ENCODE peak calls at places on chromosomes 1 and 21, in five cellular contexts. C is fibroblast of lung, X is mucosa of descending colon, H is lung, Y is left lung. P is an unnamed sample. For H3K4me1, the result is how much of the 10 kb centered on the place peaks cover.

GRCh38 chr21:22342855-22343254 is 1344.6 kb downstream of the NCAM2 start:
- DNase-seq in Y (peak), X (no peak), C (no peak), H (no peak), P (no peak)

GRCh38 chr1:214657299-214657698 is 54.3 kb downstream of the CENPF start:
- DNase-seq in X (no peak), H (no peak), Y (no peak), C (no peak), P (no peak)

GRCh38 chr1:15526021-15526489 is 593 bp upstream of the DNAJC16 start:
- DNase-seq in C (no peak), X (peak), H (peak), Y (peak), P (no peak)

GRCh38 chr1:198328458-198329032 is 171.7 kb downstream of the NEK7 start:
- DNase-seq in Y (no peak), C (no peak), X (no peak), H (no peak), P (no peak)

GRCh38 chr1:153577624-153578051 is 12.0 kb upstream of the S100A2 start:
- DNase-seq in X (peak), H (no peak), Y (no peak), C (no peak), P (no peak)

GRCh38 chr1:62438163-62438562 is 1.3 kb downstream of the USP1 start:
- DNase-seq in H (no peak), Y (no peak), X (no peak), C (peak), P (no peak)

GRCh38 chr1:76690784-76691183 is 176.5 kb upstream of the ST6GALNAC5 start:
- DNase-seq in H (no peak), Y (no peak), X (no peak), C (peak), P (no peak)

GRCh38 chr1:168509204-168509603 is 34.6 kb downstream of the XCL2 start:
- DNase-seq in Y (no peak), H (no peak), C (no peak), X (no peak), P (no peak)

GRCh38 chr1:218259800-218260199 is 25.3 kb upstream of the RRP15 start:
- DNase-seq in Y (no peak), X (no peak), C (peak), H (no peak), P (no peak)

GRCh38 chr1:114485286-114485685 is 25.7 kb downstream of the TRIM33 start:
- DNase-seq in X (no peak), C (no peak), H (no peak), Y (no peak), P (no peak)

GRCh38 chr1:228548788-228549187 is 61.6 kb downstream of the RNF187 start:
- DNase-seq in H (no peak), Y (no peak), X (no peak), C (no peak), P (no peak)

GRCh38 chr1:12232221-12232620 is 2.4 kb downstream of the VPS13D start:
- DNase-seq in C (no peak), Y (no peak), H (no peak), X (peak), P (no peak)

GRCh38 chr1:3578433-3578805 is 32.9 kb downstream of the MEGF6 start:
- DNase-seq in H (no peak), Y (no peak), X (no peak), C (no peak), P (no peak)

GRCh38 chr1:101147381-101147780 is 89.4 kb upstream of the S1PR1 start:
- DNase-seq in C (no peak), Y (no peak), X (no peak), H (no peak), P (no peak)

GRCh38 chr1:160830321-160831153 is 32.1 kb downstream of the CD244 start:
- DNase-seq in X (peak), Y (peak), H (peak), C (peak), P (peak)

GRCh38 chr1:158179301-158180041 is 1.2 kb upstream of the CD1D start:
- DNase-seq in H (no peak), C (no peak), X (peak), Y (no peak), P (no peak)

GRCh38 chr1:44777547-44777946 is 2.2 kb downstream of the RPS8 start:
- DNase-seq in X (no peak), H (no peak), C (no peak), Y (no peak), P (no peak)

GRCh38 chr1:158506369-158506987 is 34.5 kb downstream of the OR10R2 start:
- DNase-seq in C (no peak), Y (no peak), X (peak), H (no peak), P (peak)

GRCh38 chr1:39491146-39491921 is at the start of gene BMP8A:
- DNase-seq in Y (peak), C (peak), X (peak), H (peak), P (no peak)

GRCh38 chr1:153938996-153939395 is 7.5 kb downstream of the DENND4B start:
- DNase-seq in Y (no peak), C (no peak), X (no peak), H (no peak), P (no peak)

GRCh38 chr1:203219934-203220333 is 9.5 kb downstream of the CHIT1 start:
- DNase-seq in H (no peak), Y (no peak), X (no peak), C (no peak), P (no peak)

GRCh38 chr1:6353948-6354658 is 39.5 kb downstream of the ACOT7 start:
- DNase-seq in X (peak), C (no peak), H (peak), Y (peak), P (no peak)

GRCh38 chr1:36084502-36085115 is 715 bp downstream of the TEKT2 start:
- DNase-seq in C (no peak), H (peak), Y (no peak), X (no peak), P (no peak)

GRCh38 chr1:167185062-167185461 is 35.6 kb upstream of the POU2F1 start:
- DNase-seq in Y (no peak), X (no peak), C (no peak), H (no peak), P (no peak)

GRCh38 chr1:178307264-178307663 is 189.5 kb downstream of the CLEC20A start:
- DNase-seq in C (no peak), X (no peak), Y (no peak), H (no peak), P (no peak)

GRCh38 chr1:17292299-17293198 is 15.4 kb upstream of the PADI4 start:
- DNase-seq in C (no peak), H (no peak), Y (no peak), X (no peak), P (no peak)

GRCh38 chr1:115829023-115829674 is 11.8 kb downstream of the NHLH2 start:
- DNase-seq in Y (peak), H (no peak), X (peak), C (peak), P (no peak)

GRCh38 chr1:7948950-7949349 is 8.3 kb upstream of the TNFRSF9 start:
- DNase-seq in H (no peak), Y (no peak), C (peak), X (no peak), P (no peak)

GRCh38 chr1:160519542-160520435 is 3.3 kb downstream of the SLAMF6 start:
- DNase-seq in Y (no peak), X (no peak), H (no peak), C (no peak), P (no peak)

GRCh38 chr1:6870086-6870485 is 84.8 kb downstream of the CAMTA1 start:
- DNase-seq in X (no peak), Y (no peak), H (no peak), C (peak), P (no peak)

GRCh38 chr1:22673486-22674409 is 20.7 kb downstream of the C1QB start:
- DNase-seq in X (peak), Y (no peak), H (no peak), C (peak), P (no peak)

GRCh38 chr1:216833516-216833915 is 110.3 kb upstream of the ESRRG start:
- DNase-seq in C (no peak), H (no peak), X (no peak), Y (no peak), P (no peak)

GRCh38 chr1:22969224-22969829 is 3.3 kb downstream of the LACTBL1 start:
- DNase-seq in H (no peak), Y (no peak), C (peak), X (peak), P (no peak)

GRCh38 chr1:246292571-246292970 is 214.5 kb downstream of the SMYD3 start:
- DNase-seq in C (no peak), Y (no peak), H (no peak), X (no peak), P (no peak)

GRCh38 chr1:3312310-3312734 is 142.1 kb upstream of the ARHGEF16 start:
- DNase-seq in X (no peak), Y (no peak), H (no peak), C (no peak), P (no peak)

GRCh38 chr1:46611691-46612221 is 4.9 kb downstream of the MOB3C start:
- DNase-seq in Y (no peak), H (no peak), X (no peak), C (peak), P (no peak)
- H3K4me3 ChIP-seq in Y (no peak), H (no peak), X (no peak), C (no peak), P (no peak)

DNA sequence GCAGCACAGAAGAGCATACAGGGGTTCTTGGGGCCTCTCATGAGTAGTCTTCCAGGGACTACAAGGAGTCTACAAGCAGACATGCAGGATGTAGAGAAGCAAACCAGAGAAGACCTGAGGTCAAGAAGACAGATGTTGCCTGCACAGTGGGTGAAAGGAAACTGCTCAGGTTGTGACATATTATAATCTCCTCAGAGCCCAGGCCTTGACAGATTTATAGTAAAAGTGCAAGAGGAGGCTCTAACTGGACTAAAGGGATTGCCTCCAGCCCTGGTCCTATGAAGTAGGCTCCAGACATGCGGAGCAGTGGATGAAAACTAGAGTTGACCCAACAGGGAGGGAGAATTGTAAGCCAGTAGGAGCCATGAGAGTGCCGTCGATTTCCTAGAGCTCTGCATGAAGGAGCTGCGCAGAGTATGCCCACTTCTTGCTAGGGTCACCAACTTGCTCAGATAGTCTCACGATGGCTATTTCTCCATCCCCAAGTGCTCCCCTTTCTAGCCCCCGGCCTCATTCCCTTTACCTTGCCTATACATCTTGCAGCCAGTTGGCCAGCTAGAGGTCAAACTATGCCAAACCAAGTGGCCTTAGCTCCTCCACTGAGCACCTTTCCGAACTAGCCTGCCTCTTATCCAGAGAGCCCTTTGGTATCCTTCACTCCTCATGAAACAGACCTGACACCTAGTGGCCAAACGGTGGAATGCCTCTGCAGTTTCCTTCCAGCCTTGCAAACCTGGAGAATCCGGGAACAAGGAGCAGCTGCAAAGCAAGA is 36.2 kb upstream of the IPO9 start:
- DNase-seq in C (peak), H (peak), Y (peak), X (peak), P (peak)
- H3K4me1 ChIP-seq in C (under half), H (under half), Y (under half), X (under half), P (under half)

DNA sequence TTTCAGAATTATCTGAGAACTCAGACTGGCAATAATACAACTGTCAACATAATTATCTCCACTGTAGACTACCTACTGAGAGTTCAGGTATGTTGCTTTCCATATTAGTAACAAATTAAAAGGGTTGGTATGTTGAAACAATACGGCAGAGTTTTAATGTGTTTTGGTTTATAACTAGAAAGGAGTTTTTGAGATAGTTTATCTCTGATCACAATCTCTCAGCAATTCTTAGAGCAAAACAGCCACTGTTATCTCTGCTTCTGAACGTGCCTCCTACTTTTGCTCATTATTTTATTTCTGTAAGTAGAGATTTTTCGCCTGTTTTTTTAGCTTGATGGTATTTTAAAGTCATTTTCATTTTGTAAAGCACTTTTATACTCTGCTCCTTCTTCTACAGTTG is 118.7 kb downstream of the ZP4 start:
- DNase-seq in X (no peak), C (no peak), H (no peak), Y (no peak), P (no peak)
- H3K4me3 ChIP-seq in X (no peak), C (no peak), H (no peak), Y (no peak), P (no peak)

GRCh38 chr1:93690921-93691789 is 9.5 kb upstream of the BCAR3 start:
- DNase-seq in C (no peak), H (no peak), Y (no peak), X (peak), P (no peak)
- H3K4me1 ChIP-seq in C (under half), H (under half), Y (under half), X (under half), P (under half)

DNA sequence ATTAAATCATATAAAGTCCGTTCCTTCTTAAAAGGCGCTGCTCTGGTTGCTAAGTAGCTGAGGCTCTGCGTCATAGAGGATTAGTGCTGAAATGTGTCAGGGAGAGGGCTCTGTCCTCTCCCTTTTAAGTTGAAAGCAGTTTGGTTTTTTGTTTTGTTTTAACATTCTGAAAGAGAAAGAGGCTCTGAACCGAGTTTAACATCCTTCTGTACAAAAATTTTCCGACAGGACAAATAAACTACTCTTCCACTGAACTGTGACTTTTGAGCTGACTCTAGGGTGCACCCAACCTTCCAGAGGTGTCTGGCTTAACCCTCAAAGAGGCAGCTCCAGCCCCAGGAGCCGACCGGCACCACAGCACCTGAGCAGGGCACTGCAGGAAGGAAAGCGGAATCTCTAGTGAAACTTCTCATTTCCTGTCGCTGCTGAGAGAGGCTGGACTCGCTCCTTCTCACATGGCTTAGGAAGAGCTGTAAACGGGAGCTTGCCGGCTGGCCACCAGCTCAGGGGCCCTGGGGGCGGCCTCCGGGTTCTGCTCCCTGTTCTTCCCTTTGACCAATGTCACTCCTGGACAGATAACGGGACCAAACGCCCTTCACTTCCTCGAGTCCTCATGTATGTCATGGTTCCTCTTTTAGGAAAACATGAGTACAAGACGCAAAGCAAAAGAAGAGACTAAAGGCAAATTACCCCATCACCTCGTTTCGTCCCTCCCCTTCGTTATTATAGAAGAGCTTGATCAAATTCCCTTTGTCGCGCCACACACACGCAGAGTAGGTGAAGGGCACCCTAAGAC is 1.2 kb downstream of the VAV3 start:
- DNase-seq in Y (peak), X (peak), H (peak), C (peak), P (no peak)
- H3K4me3 ChIP-seq in Y (peak), X (no peak), H (peak), C (peak), P (peak)

GRCh38 chr1:183044893-183045649 is 21.9 kb downstream of the LAMC1 start:
- DNase-seq in X (no peak), Y (no peak), C (no peak), H (no peak), P (no peak)
- H3K4me1 ChIP-seq in X (under half), Y (under half), C (under half), H (under half), P (under half)

P was measured in iPS DF 6.9.